ENCODE peak calls at places on chromosome 16, in four cellular contexts. D, K, C and F are unnamed samples.

GRCh38 chr16:21101631-21102420 is 48.8 kb downstream of the DNAH3 start:
- DNase-seq in D (no peak), C (no peak), K (peak; percentile 19), F (peak; percentile 44)

GRCh38 chr16:26363581-26363980 is 671.8 kb downstream of the HS3ST4 start:
- DNase-seq in C (no peak), D (no peak), K (no peak), F (no peak)

GRCh38 chr16:13203725-13204124 is 302.3 kb downstream of the SHISA9 start:
- DNase-seq in K (no peak), D (no peak), C (no peak), F (no peak)

GRCh38 chr16:3841729-3842508 is 38.6 kb downstream of the CREBBP start:
- DNase-seq in C (no peak), K (no peak), D (no peak), F (no peak)

GRCh38 chr16:12217341-12217740 is 240.8 kb downstream of the SNX29 start:
- DNase-seq in K (no peak), D (no peak), C (no peak), F (no peak)

GRCh38 chr16:49700928-49701685 is 154.8 kb downstream of the ZNF423 start:
- DNase-seq in K (no peak), D (no peak), C (no peak), F (no peak)

GRCh38 chr16:50444546-50444945 is 75.8 kb upstream of the BRD7 start:
- DNase-seq in C (no peak), D (no peak), K (no peak), F (no peak)

GRCh38 chr16:17374668-17375255 is 96.0 kb downstream of the XYLT1 start:
- DNase-seq in K (no peak), D (no peak), C (no peak), F (no peak)

GRCh38 chr16:17138801-17139200 is 332.0 kb downstream of the XYLT1 start:
- DNase-seq in K (no peak), C (peak; percentile 48), D (no peak), F (no peak)

GRCh38 chr16:27817038-27817437 is 246.5 kb downstream of the GSG1L start:
- DNase-seq in K (no peak), D (no peak), C (no peak), F (no peak)

GRCh38 chr16:88194397-88195020 is 188.2 kb upstream of the ZNF469 start:
- DNase-seq in K (no peak), D (no peak), C (no peak), F (no peak)

GRCh38 chr16:3065069-3065741 is at the start of gene IL32:
- DNase-seq in K (no peak), D (no peak), C (no peak), F (no peak)

GRCh38 chr16:4435668-4436067 is 10.0 kb downstream of the DNAJA3 start:
- DNase-seq in C (no peak), D (no peak), K (no peak), F (no peak)

GRCh38 chr16:16817203-16817602 is 438.3 kb downstream of the NPIPA7 start:
- DNase-seq in K (no peak), D (no peak), C (no peak), F (no peak)

GRCh38 chr16:30748634-30749445 is 615 bp downstream of the PHKG2 start:
- DNase-seq in D (no peak), C (no peak), K (no peak), F (no peak)

GRCh38 chr16:23905027-23905426 is 69.2 kb downstream of the PRKCB start:
- DNase-seq in D (no peak), K (no peak), C (peak; percentile 74), F (no peak)

GRCh38 chr16:79564594-79565210 is 35.8 kb downstream of the MAF start:
- DNase-seq in C (no peak), D (no peak), K (no peak), F (no peak)

GRCh38 chr16:12362482-12363458 is 386.2 kb downstream of the SNX29 start:
- DNase-seq in D (no peak), K (no peak), C (no peak), F (no peak)

GRCh38 chr16:53666816-53667415 is 36.7 kb downstream of the RPGRIP1L start:
- DNase-seq in C (no peak), D (no peak), K (no peak), F (no peak)

GRCh38 chr16:86126891-86127290 is 227.9 kb downstream of the IRF8 start:
- DNase-seq in C (no peak), D (no peak), K (no peak), F (no peak)

GRCh38 chr16:590165-590874 is 454 bp downstream of the RAB40C start:
- DNase-seq in C (no peak), D (no peak), K (no peak), F (no peak)

GRCh38 chr16:19131809-19132777 is 18.3 kb downstream of the ITPRIPL2 start:
- DNase-seq in C (no peak), D (no peak), K (no peak), F (no peak)

GRCh38 chr16:57147381-57148191 is 38.3 kb downstream of the PSME3IP1 start:
- DNase-seq in D (no peak), C (no peak), K (no peak), F (no peak)

GRCh38 chr16:57148481-57148880 is 37.4 kb downstream of the PSME3IP1 start:
- DNase-seq in C (no peak), K (no peak), D (no peak), F (no peak)

GRCh38 chr16:57145964-57146647 is 39.7 kb downstream of the PSME3IP1 start:
- DNase-seq in K (no peak), C (no peak), D (no peak), F (no peak)

GRCh38 chr16:57145046-57145963 is 40.5 kb downstream of the PSME3IP1 start:
- DNase-seq in C (no peak), D (no peak), K (no peak), F (no peak)

GRCh38 chr16:57146735-57147134 is 39.1 kb downstream of the PSME3IP1 start:
- DNase-seq in C (no peak), K (no peak), D (no peak), F (no peak)
- TF ChIP-seq CTCF in C (peak; percentile 15), K (peak; percentile 52), D (no peak), F (no peak)

GRCh38 chr16:69073181-69073669 is 32.2 kb upstream of the HAS3 start:
- DNase-seq in K (peak; percentile 93), C (no peak), D (no peak), F (no peak)
- TF ChIP-seq CTCF in K (no peak), C (no peak), D (no peak), F (no peak)

DNA sequence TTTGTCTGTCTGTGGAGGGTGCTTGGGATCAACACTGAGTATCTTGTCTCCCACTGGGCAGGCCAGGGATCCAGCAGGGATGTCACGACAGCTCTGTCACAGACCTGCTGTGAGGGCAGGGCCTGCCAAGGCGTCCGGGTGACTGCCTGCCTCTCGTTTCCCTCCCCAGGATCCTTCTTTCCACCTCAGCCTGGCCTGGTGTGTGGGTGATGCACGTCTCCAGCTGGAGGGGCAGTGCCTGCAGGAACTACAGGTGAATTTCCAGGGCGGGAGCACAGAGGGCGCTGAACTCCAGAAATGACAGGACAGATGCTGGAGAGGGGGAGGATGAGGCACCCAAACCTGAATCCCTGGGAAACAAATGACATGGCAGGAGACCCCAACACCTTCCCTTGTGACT is 6.8 kb upstream of the MMP15 start:
- DNase-seq in K (no peak), D (no peak), C (no peak), F (no peak)
- TF ChIP-seq CTCF in K (peak; percentile 21), D (no peak), C (no peak), F (peak; percentile 11)

GRCh38 chr16:69861276-69862030 is 89.7 kb upstream of the CLEC18A start:
- DNase-seq in K (no peak), D (peak; percentile 50), C (no peak), F (no peak)

GRCh38 chr16:69858196-69859104 is 92.7 kb upstream of the CLEC18A start:
- DNase-seq in K (no peak), D (no peak), C (no peak), F (no peak)

GRCh38 chr16:69860233-69861231 is 90.6 kb upstream of the CLEC18A start:
- DNase-seq in D (no peak), C (no peak), K (no peak), F (no peak)

GRCh38 chr16:69855587-69855986 is 93.5 kb downstream of the WWP2 start:
- DNase-seq in D (no peak), K (no peak), C (no peak), F (no peak)

GRCh38 chr16:69859105-69859969 is 91.8 kb upstream of the CLEC18A start:
- DNase-seq in C (no peak), K (peak; percentile 33), D (no peak), F (no peak)
- TF ChIP-seq CTCF in C (no peak), K (peak; percentile 44), D (peak; percentile 30), F (peak; percentile 43)